ENCODE peak calls at places on chromosomes 13 and 19, in nine cellular contexts. E is CD4-positive, CD25-positive, alpha-beta regulatory T cell; T is A549; C is cardiac muscle cell; P is left ventricle myocardium inferior; H is heart right ventricle; X is CD8-positive, alpha-beta memory T cell; F is mammary epithelial cell; O is stomach. B is an unnamed sample. For H3K9me3, the result is how much of the 10 kb centered on the place peaks cover.

GRCh38 chr13:53201454-53202225 is 173.0 kb downstream of the OLFM4 start:
- DNase-seq in X (no peak), F (no peak), P (peak), O (no peak), T (no peak), E (peak), H (no peak), C (peak), B (no peak)

GRCh38 chr13:81927347-81927746 is 1586.4 kb upstream of the SPRY2 start:
- DNase-seq in C (peak), H (no peak), O (no peak), P (no peak), F (no peak), E (no peak), X (no peak), T (peak), B (no peak)

GRCh38 chr13:101623469-101624209 is 171.2 kb downstream of the ITGBL1 start:
- DNase-seq in T (peak), E (no peak), C (no peak), O (no peak), H (no peak), P (no peak), X (no peak), F (no peak), B (no peak)

GRCh38 chr19:17001603-17002183 is 24.9 kb downstream of the CPAMD8 start:
- DNase-seq in X (peak), P (no peak), T (no peak), H (no peak), O (no peak), E (peak), F (no peak), C (no peak), B (peak)

GRCh38 chr19:9673912-9674668 is 810 bp downstream of the ZNF562 start:
- DNase-seq in H (no peak), O (no peak), T (peak), C (no peak), E (peak), X (no peak), P (no peak), F (peak), B (peak)

GRCh38 chr13:109145631-109146030 is 516.2 kb downstream of the MYO16 start:
- DNase-seq in X (no peak), F (peak), P (no peak), T (peak), C (peak), E (peak), H (peak), O (peak), B (no peak)

GRCh38 chr19:55070755-55071502 is 4.7 kb upstream of the EPS8L1 start:
- DNase-seq in X (no peak), O (peak), T (peak), E (peak), H (no peak), P (no peak), F (peak), C (no peak), B (no peak)

GRCh38 chr13:66344770-66345367 is 885.3 kb downstream of the PCDH9 start:
- DNase-seq in X (no peak), E (no peak), T (no peak), O (no peak), C (no peak), F (no peak), H (no peak), P (no peak), B (no peak)

GRCh38 chr13:66835040-66835628 is 395.0 kb downstream of the PCDH9 start:
- DNase-seq in E (no peak), T (peak), F (no peak), X (no peak), C (peak), P (peak), H (peak), O (peak), B (no peak)

GRCh38 chr13:40622246-40622645 is 44.2 kb downstream of the FOXO1 start:
- DNase-seq in E (no peak), X (no peak), C (no peak), P (no peak), O (no peak), T (no peak), H (no peak), F (no peak), B (no peak)

GRCh38 chr13:48500652-48501197 is 32.2 kb downstream of the RCBTB2 start:
- DNase-seq in P (no peak), C (no peak), X (no peak), T (peak), E (peak), F (peak), O (no peak), H (no peak), B (no peak)

GRCh38 chr13:22050951-22051563 is 380.2 kb downstream of the FGF9 start:
- DNase-seq in O (no peak), T (no peak), E (no peak), C (no peak), F (no peak), H (no peak), P (no peak), X (no peak), B (no peak)

GRCh38 chr13:29918845-29919244 is 68.4 kb upstream of the UBL3 start:
- DNase-seq in O (peak), H (no peak), E (no peak), C (no peak), F (peak), X (no peak), T (no peak), P (no peak), B (no peak)

GRCh38 chr19:44005968-44006367 is 3.2 kb downstream of the ZNF230 start:
- DNase-seq in T (no peak), O (no peak), H (no peak), C (no peak), X (no peak), F (no peak), E (no peak), P (no peak), B (no peak)

GRCh38 chr13:59793107-59793506 is 370.6 kb downstream of the DIAPH3 start:
- DNase-seq in C (no peak), T (no peak), F (no peak), O (no peak), E (no peak), P (no peak), X (no peak), H (no peak), B (no peak)

GRCh38 chr19:18675779-18676178 is 7.7 kb upstream of the CRTC1 start:
- DNase-seq in P (no peak), F (no peak), C (no peak), O (no peak), T (no peak), X (no peak), E (peak), H (no peak), B (no peak)

GRCh38 chr13:46354143-46355087 is 32.6 kb downstream of the RUBCNL start:
- DNase-seq in O (no peak), H (no peak), E (peak), F (peak), T (peak), P (no peak), X (no peak), C (no peak), B (no peak)

GRCh38 chr19:52034051-52034728 is 6.0 kb upstream of the ZNF614 start:
- DNase-seq in T (peak), C (no peak), F (no peak), X (no peak), E (no peak), O (no peak), P (no peak), H (no peak), B (no peak)
- H3K9me3 ChIP-seq in T (half or more), C (under half), F (half or more), X (half or more), E (half or more), O (half or more), P (half or more), H (half or more), B (half or more)

DNA sequence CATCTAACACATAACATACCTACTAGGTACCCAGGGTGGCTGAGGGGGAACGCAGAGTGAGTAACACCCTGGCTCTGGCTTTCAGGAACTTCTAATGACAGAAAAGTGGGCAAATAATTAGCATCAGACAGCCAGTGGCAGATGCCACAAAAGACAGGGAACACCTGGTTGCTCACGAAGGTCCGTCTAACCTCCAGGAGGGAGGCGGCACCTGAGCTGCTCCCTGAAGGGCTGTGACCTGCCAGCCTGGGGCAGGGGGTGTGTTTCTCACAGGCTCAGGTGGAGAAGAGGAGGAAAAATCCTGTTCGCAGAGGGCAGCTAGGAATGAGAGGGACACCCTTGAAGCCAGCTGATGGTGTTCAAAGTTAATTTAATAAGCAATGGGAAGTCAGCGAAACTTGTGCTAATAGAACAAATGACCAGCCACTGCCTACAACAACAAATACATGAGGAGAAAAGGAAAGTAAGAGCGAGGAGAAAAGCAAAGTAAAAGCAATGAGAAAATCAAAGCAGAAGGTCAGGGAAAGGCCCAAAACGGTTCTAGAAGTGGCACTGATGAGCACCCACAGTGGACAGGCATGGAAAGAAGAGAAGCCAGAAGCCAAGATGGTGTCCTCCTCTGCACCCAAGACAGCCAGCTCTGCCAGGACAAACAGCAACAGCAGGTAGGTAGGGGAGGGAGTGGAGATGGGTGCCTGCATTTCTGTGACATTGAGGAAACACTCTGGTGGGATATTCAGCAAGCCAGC is 87.3 kb downstream of the STK24 start:
- DNase-seq in E (no peak), T (no peak), C (no peak), P (no peak), H (no peak), F (no peak), X (no peak), O (no peak), B (no peak)
- H3K27ac ChIP-seq in E (no peak), T (peak), C (peak), P (no peak), H (no peak), F (no peak), X (no peak), O (peak), B (no peak)

GRCh38 chr19:58183822-58184215 is 958 bp downstream of the ZNF274 start:
- DNase-seq in P (no peak), F (no peak), O (no peak), E (peak), H (no peak), C (no peak), T (no peak), X (no peak), B (no peak)

GRCh38 chr19:58182577-58182988 is 278 bp upstream of the ZNF274 start:
- DNase-seq in E (no peak), F (peak), P (no peak), H (no peak), T (no peak), C (no peak), O (no peak), X (no peak), B (no peak)

GRCh38 chr19:58182989-58183821 is at the start of gene ZNF274:
- DNase-seq in X (peak), F (peak), O (peak), T (peak), E (peak), C (peak), P (peak), H (peak), B (peak)

GRCh38 chr19:58181902-58182576 is 822 bp upstream of the ZNF274 start:
- DNase-seq in X (peak), F (peak), C (peak), P (peak), O (peak), H (peak), T (peak), E (peak), B (peak)
- H3K9me3 ChIP-seq in X (under half), F (half or more), C (under half), P (half or more), O (half or more), H (half or more), T (half or more), E (under half), B (under half)

DNA sequence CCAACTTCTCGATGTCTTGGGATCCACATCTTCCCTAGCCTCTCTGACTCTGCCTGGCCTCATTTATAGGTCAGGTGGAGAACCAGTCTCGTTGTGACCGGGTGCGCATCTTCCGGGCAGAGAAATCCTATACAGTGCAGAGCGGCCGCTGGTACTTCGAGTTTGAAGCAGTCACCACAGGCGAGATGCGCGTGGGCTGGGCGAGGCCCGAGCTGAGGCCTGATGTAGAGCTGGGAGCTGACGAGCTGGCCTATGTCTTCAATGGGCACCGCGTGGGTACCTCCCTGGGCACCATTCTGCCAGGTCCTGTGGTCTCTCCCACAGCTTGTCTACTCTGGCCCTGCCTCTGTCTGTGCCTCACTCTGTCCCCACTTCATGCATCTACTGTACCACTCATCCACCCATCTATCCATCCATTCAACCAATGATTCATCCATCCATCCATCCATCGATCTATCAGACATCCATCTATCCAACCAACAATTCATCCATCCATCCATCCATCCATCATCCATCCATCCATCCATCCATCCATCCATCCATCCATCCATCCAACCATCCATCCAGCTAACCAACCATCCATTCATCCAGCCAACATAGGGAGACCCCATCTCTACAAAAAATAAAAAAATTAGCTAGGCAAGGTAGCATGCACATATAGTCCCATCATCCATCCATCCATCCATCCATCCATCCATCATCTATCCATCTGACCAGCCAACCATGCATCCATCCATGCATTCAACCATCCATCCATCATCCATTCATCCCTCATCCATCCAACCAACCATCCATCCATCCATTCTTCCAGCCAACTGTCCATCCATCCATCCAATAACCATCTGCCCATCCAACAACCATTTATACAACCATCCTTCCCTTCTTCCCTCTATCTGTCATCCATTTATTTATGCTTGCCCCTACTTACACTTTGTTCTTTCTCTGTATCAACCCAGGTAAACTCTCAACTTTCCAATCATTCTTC is 34.3 kb downstream of the RYR1 start:
- DNase-seq in P (no peak), X (no peak), E (no peak), T (no peak), C (no peak), O (no peak), F (no peak), H (no peak), B (no peak)
- H3K27ac ChIP-seq in P (no peak), X (no peak), E (no peak), T (no peak), C (no peak), O (no peak), F (no peak), H (no peak), B (no peak)

DNA sequence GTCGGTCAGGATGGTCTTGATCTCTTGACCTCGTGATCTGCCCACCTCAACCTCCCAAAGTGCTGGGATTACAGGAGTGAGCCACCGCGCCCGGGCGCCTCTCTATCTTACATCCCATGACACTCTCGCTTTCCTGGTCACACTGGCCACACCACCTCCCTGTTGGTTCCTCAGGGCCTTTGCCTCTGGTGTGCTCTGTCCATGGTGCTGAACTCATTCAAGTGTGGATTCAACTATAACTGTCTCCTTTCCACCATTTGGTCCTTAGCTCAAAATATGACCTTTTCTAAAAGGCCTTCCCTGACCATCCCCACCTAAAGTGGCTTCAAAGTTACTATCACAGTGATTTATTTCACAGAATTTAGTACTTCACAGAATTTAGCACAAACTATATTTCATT is 3.7 kb upstream of the SMIM17 start:
- DNase-seq in C (peak), O (no peak), T (no peak), X (no peak), P (no peak), E (no peak), H (no peak), F (no peak), B (no peak)
- H3K9me3 ChIP-seq in C (under half), O (under half), T (half or more), X (under half), P (under half), E (under half), H (under half), F (under half), B (under half)

DNA sequence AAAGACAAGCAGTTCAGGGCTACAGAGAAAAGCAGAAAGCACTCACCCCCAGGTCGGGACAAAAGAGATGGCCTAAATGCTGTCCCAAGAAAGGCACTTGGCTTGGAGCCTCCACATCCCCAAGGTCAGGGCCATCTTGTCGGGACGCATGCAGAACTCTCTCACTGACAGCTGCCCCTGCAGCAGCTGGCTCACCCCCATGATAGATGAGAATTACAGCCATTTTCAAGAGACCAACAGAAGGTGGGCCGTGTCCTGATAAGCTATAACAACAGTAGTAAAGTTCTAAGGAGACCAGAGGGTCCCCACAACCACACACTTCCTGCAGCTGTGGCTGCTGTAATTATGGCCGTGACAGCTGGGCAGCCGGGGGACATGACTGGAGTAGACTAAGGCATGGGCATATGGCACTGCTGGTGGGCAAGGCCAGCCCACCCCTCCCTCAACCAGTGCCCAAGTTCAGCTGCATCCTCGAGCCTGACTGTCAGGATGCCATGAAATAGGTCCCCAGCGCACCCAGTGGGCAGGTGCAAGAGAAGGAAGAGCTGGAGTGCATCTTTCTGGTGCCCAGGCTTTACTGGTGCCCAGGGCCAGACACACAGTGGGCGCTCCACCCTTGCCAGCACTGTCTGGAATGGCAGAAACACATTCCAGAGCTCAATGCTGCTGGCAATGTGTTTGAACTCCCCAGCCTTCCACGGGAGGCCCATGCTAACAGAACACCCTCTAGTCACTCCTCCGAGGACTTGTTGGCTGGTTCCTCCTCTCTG is 436.7 kb upstream of the ZNF507 start:
- DNase-seq in C (no peak), O (no peak), H (no peak), E (no peak), P (no peak), F (no peak), T (no peak), X (no peak), B (no peak)
- H3K27ac ChIP-seq in C (no peak), O (no peak), H (no peak), E (no peak), P (peak), F (no peak), T (no peak), X (no peak), B (no peak)

DNA sequence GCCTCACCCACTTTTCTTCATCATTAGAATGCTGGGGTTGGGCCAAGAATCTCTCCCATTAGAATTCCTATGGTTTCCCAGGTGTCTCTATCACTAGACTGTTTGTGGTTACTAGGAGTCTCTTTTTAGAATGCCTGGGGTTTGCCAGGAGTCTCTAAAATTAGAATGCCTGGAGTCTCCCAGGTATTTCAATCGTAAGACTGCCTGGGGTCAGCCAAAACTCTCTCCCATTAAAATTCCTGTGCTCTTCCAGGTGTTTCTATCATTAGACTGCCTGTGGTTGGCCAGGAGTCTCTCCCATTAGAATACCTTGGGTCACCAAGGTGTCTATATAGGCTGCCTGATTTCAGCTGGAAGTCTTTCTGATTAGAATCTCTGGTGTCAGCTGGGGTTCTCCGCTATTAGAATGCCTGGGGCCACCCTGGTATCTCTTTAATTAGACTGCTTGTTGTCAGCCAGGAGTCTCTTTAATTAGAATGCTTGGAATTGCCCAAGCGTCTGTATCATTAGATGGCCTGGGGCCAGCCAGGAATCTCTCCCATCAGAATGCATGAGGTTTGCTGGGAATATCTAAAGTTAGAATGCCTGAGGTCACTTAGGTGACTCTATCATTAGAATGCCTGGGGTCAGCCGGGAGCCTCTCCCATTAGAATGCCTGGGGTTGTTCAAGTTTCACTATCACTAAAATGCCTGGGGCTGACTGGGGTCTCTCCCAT is 1479.2 kb downstream of the UQCRFS1 start:
- DNase-seq in E (no peak), O (no peak), C (no peak), X (no peak), T (no peak), P (no peak), F (peak), H (no peak), B (no peak)
- H3K9me3 ChIP-seq in E (under half), O (under half), C (under half), X (under half), T (half or more), P (under half), F (under half), H (under half), B (under half)

B was measured in naive thymus-derived CD4-positive, alpha-beta T cell.